ENCODE peak calls at places on chromosomes 4 and X, in eight cellular contexts. One of them, this sample, is unnamed.

GRCh38 chrX:24405959-24406358 is 45.5 kb downstream of the SUPT20HL1 start:
- DNase-seq in suprapubic skin: no peak
- DNase-seq in sigmoid colon: no peak
- DNase-seq in naive thymus-derived CD4-positive, alpha-beta T cell: no peak
- DNase-seq in astrocyte: no peak
- DNase-seq in GM06990: no peak
- DNase-seq in fibroblast of lung: no peak
- DNase-seq in pancreas: no peak
- DNase-seq in this sample: no peak

GRCh38 chrX:20594985-20595384 is 328.3 kb upstream of the RPS6KA3 start:
- DNase-seq in suprapubic skin: no peak
- DNase-seq in sigmoid colon: no peak
- DNase-seq in naive thymus-derived CD4-positive, alpha-beta T cell: no peak
- DNase-seq in astrocyte: peak
- DNase-seq in GM06990: no peak
- DNase-seq in fibroblast of lung: peak
- DNase-seq in pancreas: no peak
- DNase-seq in this sample: no peak

GRCh38 chrX:2707334-2707760 is 16.3 kb downstream of the CD99 start:
- DNase-seq in suprapubic skin: peak
- DNase-seq in sigmoid colon: peak
- DNase-seq in naive thymus-derived CD4-positive, alpha-beta T cell: peak
- DNase-seq in astrocyte: peak
- DNase-seq in GM06990: peak
- DNase-seq in fibroblast of lung: peak
- DNase-seq in pancreas: peak
- DNase-seq in this sample: peak

GRCh38 chr4:72360075-72360474 is 208.9 kb downstream of the ADAMTS3 start:
- DNase-seq in suprapubic skin: no peak
- DNase-seq in sigmoid colon: no peak
- DNase-seq in naive thymus-derived CD4-positive, alpha-beta T cell: no peak
- DNase-seq in astrocyte: no peak
- DNase-seq in GM06990: no peak
- DNase-seq in fibroblast of lung: no peak
- DNase-seq in pancreas: no peak
- DNase-seq in this sample: no peak

GRCh38 chrX:68978211-68978780 is 149.5 kb downstream of the EFNB1 start:
- DNase-seq in suprapubic skin: no peak
- DNase-seq in sigmoid colon: no peak
- DNase-seq in naive thymus-derived CD4-positive, alpha-beta T cell: no peak
- DNase-seq in astrocyte: peak
- DNase-seq in GM06990: no peak
- DNase-seq in fibroblast of lung: peak
- DNase-seq in pancreas: no peak
- DNase-seq in this sample: no peak

GRCh38 chrX:5306654-5307121 is 922.0 kb downstream of the NLGN4X start:
- DNase-seq in suprapubic skin: no peak
- DNase-seq in sigmoid colon: no peak
- DNase-seq in naive thymus-derived CD4-positive, alpha-beta T cell: no peak
- DNase-seq in astrocyte: no peak
- DNase-seq in GM06990: no peak
- DNase-seq in fibroblast of lung: no peak
- DNase-seq in pancreas: no peak
- DNase-seq in this sample: no peak

GRCh38 chr4:145880355-145880960 is 58.2 kb downstream of the ZNF827 start:
- DNase-seq in suprapubic skin: no peak
- DNase-seq in sigmoid colon: no peak
- DNase-seq in naive thymus-derived CD4-positive, alpha-beta T cell: no peak
- DNase-seq in astrocyte: no peak
- DNase-seq in GM06990: no peak
- DNase-seq in fibroblast of lung: no peak
- DNase-seq in pancreas: no peak
- DNase-seq in this sample: no peak

GRCh38 chr4:121876976-121877773 is 6.9 kb upstream of the BBS7 start:
- DNase-seq in suprapubic skin: no peak
- DNase-seq in sigmoid colon: no peak
- DNase-seq in naive thymus-derived CD4-positive, alpha-beta T cell: no peak
- DNase-seq in astrocyte: no peak
- DNase-seq in GM06990: no peak
- DNase-seq in fibroblast of lung: no peak
- DNase-seq in pancreas: no peak
- DNase-seq in this sample: no peak

GRCh38 chrX:149282909-149283308 is 222.2 kb downstream of the IDS start:
- DNase-seq in suprapubic skin: no peak
- DNase-seq in sigmoid colon: no peak
- DNase-seq in naive thymus-derived CD4-positive, alpha-beta T cell: no peak
- DNase-seq in astrocyte: no peak
- DNase-seq in GM06990: no peak
- DNase-seq in fibroblast of lung: no peak
- DNase-seq in pancreas: no peak
- DNase-seq in this sample: no peak

GRCh38 chrX:7272301-7272700 is 124.3 kb upstream of the PUDP start:
- DNase-seq in suprapubic skin: no peak
- DNase-seq in sigmoid colon: no peak
- DNase-seq in naive thymus-derived CD4-positive, alpha-beta T cell: no peak
- DNase-seq in astrocyte: no peak
- DNase-seq in GM06990: no peak
- DNase-seq in fibroblast of lung: no peak
- DNase-seq in pancreas: no peak
- DNase-seq in this sample: no peak

GRCh38 chr4:1871471-1872021 is 353 bp downstream of the NSD2 start:
- DNase-seq in suprapubic skin: peak
- DNase-seq in sigmoid colon: peak
- DNase-seq in naive thymus-derived CD4-positive, alpha-beta T cell: no peak
- DNase-seq in astrocyte: no peak
- DNase-seq in GM06990: peak
- DNase-seq in fibroblast of lung: no peak
- DNase-seq in pancreas: peak
- DNase-seq in this sample: no peak

GRCh38 chr4:160835789-160836188 is 1328.0 kb downstream of the FSTL5 start:
- DNase-seq in suprapubic skin: no peak
- DNase-seq in sigmoid colon: no peak
- DNase-seq in naive thymus-derived CD4-positive, alpha-beta T cell: no peak
- DNase-seq in astrocyte: no peak
- DNase-seq in GM06990: no peak
- DNase-seq in fibroblast of lung: no peak
- DNase-seq in pancreas: no peak
- DNase-seq in this sample: peak

GRCh38 chrX:129139837-129140679 is 383.2 kb downstream of the SMARCA1 start:
- DNase-seq in suprapubic skin: no peak
- DNase-seq in sigmoid colon: no peak
- DNase-seq in naive thymus-derived CD4-positive, alpha-beta T cell: no peak
- DNase-seq in astrocyte: peak
- DNase-seq in GM06990: no peak
- DNase-seq in fibroblast of lung: no peak
- DNase-seq in pancreas: no peak
- DNase-seq in this sample: no peak

GRCh38 chr4:189784651-189785050 is 156.0 kb upstream of the FRG1 start:
- DNase-seq in suprapubic skin: no peak
- DNase-seq in sigmoid colon: no peak
- DNase-seq in naive thymus-derived CD4-positive, alpha-beta T cell: no peak
- DNase-seq in astrocyte: no peak
- DNase-seq in GM06990: no peak
- DNase-seq in fibroblast of lung: no peak
- DNase-seq in pancreas: no peak
- DNase-seq in this sample: no peak

GRCh38 chrX:102129473-102129872 is 4.0 kb downstream of the TCEAL2 start:
- DNase-seq in suprapubic skin: no peak
- DNase-seq in sigmoid colon: no peak
- DNase-seq in naive thymus-derived CD4-positive, alpha-beta T cell: no peak
- DNase-seq in astrocyte: no peak
- DNase-seq in GM06990: no peak
- DNase-seq in fibroblast of lung: peak
- DNase-seq in pancreas: no peak
- DNase-seq in this sample: no peak

GRCh38 chr4:141132689-141133145 is 552 bp downstream of the RNF150 start:
- DNase-seq in suprapubic skin: peak
- DNase-seq in sigmoid colon: peak
- DNase-seq in naive thymus-derived CD4-positive, alpha-beta T cell: no peak
- DNase-seq in astrocyte: peak
- DNase-seq in GM06990: no peak
- DNase-seq in fibroblast of lung: peak
- DNase-seq in pancreas: peak
- DNase-seq in this sample: no peak

GRCh38 chr4:168562021-168562691 is 65.3 kb downstream of the PALLD start:
- DNase-seq in suprapubic skin: no peak
- DNase-seq in sigmoid colon: no peak
- DNase-seq in naive thymus-derived CD4-positive, alpha-beta T cell: no peak
- DNase-seq in astrocyte: peak
- DNase-seq in GM06990: no peak
- DNase-seq in fibroblast of lung: no peak
- DNase-seq in pancreas: no peak
- DNase-seq in this sample: no peak

GRCh38 chr4:148589182-148589581 is 147.0 kb upstream of the NR3C2 start:
- DNase-seq in suprapubic skin: no peak
- DNase-seq in sigmoid colon: no peak
- DNase-seq in naive thymus-derived CD4-positive, alpha-beta T cell: no peak
- DNase-seq in astrocyte: no peak
- DNase-seq in GM06990: no peak
- DNase-seq in fibroblast of lung: no peak
- DNase-seq in pancreas: no peak
- DNase-seq in this sample: no peak

GRCh38 chr4:49032440-49033161 is 46.5 kb downstream of the CWH43 start:
- DNase-seq in suprapubic skin: no peak
- DNase-seq in sigmoid colon: no peak
- DNase-seq in naive thymus-derived CD4-positive, alpha-beta T cell: no peak
- DNase-seq in astrocyte: no peak
- DNase-seq in GM06990: no peak
- DNase-seq in fibroblast of lung: no peak
- DNase-seq in pancreas: no peak
- DNase-seq in this sample: no peak

GRCh38 chr4:146998157-146998556 is 52.5 kb upstream of the TTC29 start:
- DNase-seq in suprapubic skin: no peak
- DNase-seq in sigmoid colon: no peak
- DNase-seq in naive thymus-derived CD4-positive, alpha-beta T cell: no peak
- DNase-seq in astrocyte: no peak
- DNase-seq in GM06990: no peak
- DNase-seq in fibroblast of lung: no peak
- DNase-seq in pancreas: no peak
- DNase-seq in this sample: no peak

GRCh38 chrX:41481264-41482109 is 34.3 kb downstream of the NYX start:
- DNase-seq in suprapubic skin: no peak
- DNase-seq in sigmoid colon: no peak
- DNase-seq in naive thymus-derived CD4-positive, alpha-beta T cell: no peak
- DNase-seq in astrocyte: no peak
- DNase-seq in GM06990: no peak
- DNase-seq in fibroblast of lung: no peak
- DNase-seq in pancreas: no peak
- DNase-seq in this sample: no peak

GRCh38 chrX:115892787-115893671 is 277.5 kb upstream of the AGTR2 start:
- DNase-seq in suprapubic skin: no peak
- DNase-seq in sigmoid colon: peak
- DNase-seq in naive thymus-derived CD4-positive, alpha-beta T cell: peak
- DNase-seq in astrocyte: peak
- DNase-seq in GM06990: peak
- DNase-seq in fibroblast of lung: peak
- DNase-seq in pancreas: peak
- DNase-seq in this sample: no peak

GRCh38 chrX:120512627-120513026 is 43.5 kb upstream of the LAMP2 start:
- DNase-seq in suprapubic skin: no peak
- DNase-seq in sigmoid colon: no peak
- DNase-seq in naive thymus-derived CD4-positive, alpha-beta T cell: no peak
- DNase-seq in astrocyte: no peak
- DNase-seq in GM06990: no peak
- DNase-seq in fibroblast of lung: no peak
- DNase-seq in pancreas: peak
- DNase-seq in this sample: no peak

GRCh38 chr4:184624972-184625554 is 24.2 kb downstream of the CASP3 start:
- DNase-seq in suprapubic skin: no peak
- DNase-seq in sigmoid colon: no peak
- DNase-seq in naive thymus-derived CD4-positive, alpha-beta T cell: peak
- DNase-seq in astrocyte: no peak
- DNase-seq in GM06990: no peak
- DNase-seq in fibroblast of lung: no peak
- DNase-seq in pancreas: no peak
- DNase-seq in this sample: no peak

GRCh38 chr4:18636001-18636680 is 614.6 kb upstream of the LCORL start:
- DNase-seq in suprapubic skin: no peak
- DNase-seq in sigmoid colon: no peak
- DNase-seq in naive thymus-derived CD4-positive, alpha-beta T cell: no peak
- DNase-seq in astrocyte: no peak
- DNase-seq in GM06990: no peak
- DNase-seq in fibroblast of lung: no peak
- DNase-seq in pancreas: no peak
- DNase-seq in this sample: no peak

GRCh38 chrX:47623540-47624027 is 3.9 kb upstream of the SYN1 start:
- DNase-seq in suprapubic skin: peak
- DNase-seq in sigmoid colon: no peak
- DNase-seq in naive thymus-derived CD4-positive, alpha-beta T cell: peak
- DNase-seq in astrocyte: peak
- DNase-seq in GM06990: no peak
- DNase-seq in fibroblast of lung: peak
- DNase-seq in pancreas: peak
- DNase-seq in this sample: peak

GRCh38 chrX:134999469-134999868 is 8.7 kb downstream of the SMIM10 start:
- DNase-seq in suprapubic skin: no peak
- DNase-seq in sigmoid colon: no peak
- DNase-seq in naive thymus-derived CD4-positive, alpha-beta T cell: peak
- DNase-seq in astrocyte: peak
- DNase-seq in GM06990: no peak
- DNase-seq in fibroblast of lung: peak
- DNase-seq in pancreas: no peak
- DNase-seq in this sample: no peak

This sample was measured in RWPE2.